ENCODE peak calls at places on chromosomes 2 and 18, in six cellular contexts. R is neural crest cell; M is CD4-positive, alpha-beta T cell; Y is CD8-positive, alpha-beta T cell; I is fibroblast of lung; E is colonic mucosa. V is an unnamed sample.

GRCh38 chr2:96163768-96164429 is 18.7 kb upstream of the DUSP2 start:
- DNase-seq in R (no peak), M (peak; percentile 50), Y (peak; percentile 59), I (no peak), E (no peak), V (no peak)

GRCh38 chr2:7180641-7181370 is 263.6 kb downstream of the RNF144A start:
- DNase-seq in R (no peak), M (no peak), Y (no peak), I (no peak), E (no peak), V (no peak)

GRCh38 chr2:218807626-218808025 is 24.0 kb downstream of the PRKAG3 start:
- DNase-seq in R (no peak), M (no peak), Y (no peak), I (peak; percentile 20), E (no peak), V (no peak)

GRCh38 chr2:64157792-64158191 is 13.6 kb upstream of the PELI1 start:
- DNase-seq in R (no peak), M (no peak), Y (no peak), I (peak; percentile 75), E (no peak), V (no peak)

GRCh38 chr18:49487711-49488310 is 777 bp upstream of the C18orf32 start:
- DNase-seq in R (no peak), M (no peak), Y (no peak), I (no peak), E (no peak), V (no peak)

GRCh38 chr2:225091336-225091735 is 49.1 kb upstream of the DOCK10 start:
- DNase-seq in R (no peak), M (no peak), Y (no peak), I (peak; percentile 70), E (no peak), V (no peak)

GRCh38 chr18:76426738-76427305 is 68.2 kb downstream of the ZNF516 start:
- DNase-seq in R (peak; percentile 62), M (no peak), Y (no peak), I (peak; percentile 43), E (no peak), V (no peak)

GRCh38 chr18:10524507-10525425 is 1.1 kb upstream of the NAPG start:
- DNase-seq in R (no peak), M (no peak), Y (no peak), I (peak; percentile 14), E (no peak), V (no peak)

GRCh38 chr2:38268691-38269309 is 108.3 kb downstream of the ATL2 start:
- DNase-seq in R (no peak), M (no peak), Y (no peak), I (peak; percentile 97), E (no peak), V (peak; percentile 84)

GRCh38 chr2:176468471-176468870 is 199.2 kb downstream of the MTX2 start:
- DNase-seq in R (no peak), M (no peak), Y (no peak), I (no peak), E (no peak), V (no peak)

GRCh38 chr2:109277414-109277813 is 148.4 kb downstream of the SH3RF3 start:
- DNase-seq in R (no peak), M (no peak), Y (no peak), I (no peak), E (no peak), V (no peak)

GRCh38 chr2:179193759-179194394 is 70.8 kb downstream of the SESTD1 start:
- DNase-seq in R (no peak), M (no peak), Y (no peak), I (no peak), E (no peak), V (no peak)

GRCh38 chr2:177282101-177282573 is 17.6 kb upstream of the NFE2L2 start:
- DNase-seq in R (no peak), M (no peak), Y (no peak), I (no peak), E (no peak), V (no peak)

GRCh38 chr2:43000242-43001054 is 208.1 kb upstream of the HAAO start:
- DNase-seq in R (peak; percentile 61), M (no peak), Y (no peak), I (no peak), E (no peak), V (no peak)

GRCh38 chr18:51537487-51537886 is 340.0 kb upstream of the MEX3C start:
- DNase-seq in R (peak; percentile 29), M (no peak), Y (no peak), I (no peak), E (no peak), V (no peak)

GRCh38 chr2:160062283-160063005 is at the start of gene PLA2R1:
- DNase-seq in R (peak; percentile 21), M (no peak), Y (no peak), I (peak; percentile 20), E (peak; percentile 79), V (no peak)

GRCh38 chr2:60003076-60003475 is 550.4 kb downstream of the BCL11A start:
- DNase-seq in R (no peak), M (no peak), Y (no peak), I (no peak), E (no peak), V (no peak)

GRCh38 chr2:180450841-180451240 is 443.7 kb upstream of the CWC22 start:
- DNase-seq in R (no peak), M (no peak), Y (no peak), I (no peak), E (no peak), V (no peak)

GRCh38 chr2:237059155-237059875 is 26.4 kb upstream of the COPS8 start:
- DNase-seq in R (no peak), M (no peak), Y (no peak), I (no peak), E (no peak), V (no peak)

GRCh38 chr2:152369176-152369860 is 34.3 kb downstream of the FMNL2 start:
- DNase-seq in R (no peak), M (no peak), Y (no peak), I (peak; percentile 92), E (no peak), V (peak; percentile 32)

GRCh38 chr2:42492691-42493467 is 903 bp downstream of the KCNG3 start:
- DNase-seq in R (peak; percentile 11), M (peak; percentile 33), Y (peak; percentile 9), I (no peak), E (peak; percentile 39), V (no peak)

GRCh38 chr2:186543561-186544131 is 46.2 kb upstream of the ITGAV start:
- DNase-seq in R (no peak), M (no peak), Y (no peak), I (peak; percentile 69), E (no peak), V (no peak)

GRCh38 chr18:46705521-46705920 is 48.5 kb upstream of the LOXHD1 start:
- DNase-seq in R (no peak), M (no peak), Y (no peak), I (no peak), E (no peak), V (no peak)

GRCh38 chr2:101400048-101400447 is 12.7 kb upstream of the CREG2 start:
- DNase-seq in R (no peak), M (no peak), Y (no peak), I (no peak), E (peak; percentile 36), V (no peak)

GRCh38 chr2:85577386-85578242 is at the start of gene VAMP8:
- DNase-seq in R (no peak), M (peak; percentile 56), Y (peak; percentile 49), I (no peak), E (peak; percentile 93), V (no peak)

GRCh38 chr18:9595197-9595596 is 19.2 kb downstream of the PPP4R1 start:
- DNase-seq in R (no peak), M (no peak), Y (no peak), I (peak; percentile 63), E (no peak), V (no peak)

GRCh38 chr2:111661286-111661940 is 222.6 kb downstream of the ANAPC1 start:
- DNase-seq in R (no peak), M (no peak), Y (no peak), I (no peak), E (no peak), V (no peak)

GRCh38 chr2:203730076-203730729 is 23.8 kb downstream of the CD28 start:
- DNase-seq in R (no peak), M (no peak), Y (no peak), I (peak; percentile 73), E (no peak), V (no peak)

GRCh38 chr2:205054789-205055188 is 509.5 kb downstream of the PARD3B start:
- DNase-seq in R (no peak), M (no peak), Y (no peak), I (peak; percentile 4), E (no peak), V (no peak)

GRCh38 chr2:157989227-157989626 is 112.4 kb upstream of the UPP2 start:
- DNase-seq in R (no peak), M (no peak), Y (no peak), I (no peak), E (no peak), V (no peak)

GRCh38 chr2:70094978-70095832 is 7.9 kb downstream of the PCBP1 start:
- DNase-seq in R (no peak), M (peak; percentile 39), Y (peak; percentile 40), I (peak; percentile 79), E (peak; percentile 63), V (no peak)

GRCh38 chr2:72887032-72887835 is at the start of gene SPR:
- DNase-seq in R (peak; percentile 55), M (peak; percentile 51), Y (peak; percentile 26), I (peak; percentile 45), E (peak; percentile 88), V (no peak)
- TF ChIP-seq CTCF in R (no peak), M (no peak), Y (no peak), I (no peak), E (no peak), V (no peak)

DNA sequence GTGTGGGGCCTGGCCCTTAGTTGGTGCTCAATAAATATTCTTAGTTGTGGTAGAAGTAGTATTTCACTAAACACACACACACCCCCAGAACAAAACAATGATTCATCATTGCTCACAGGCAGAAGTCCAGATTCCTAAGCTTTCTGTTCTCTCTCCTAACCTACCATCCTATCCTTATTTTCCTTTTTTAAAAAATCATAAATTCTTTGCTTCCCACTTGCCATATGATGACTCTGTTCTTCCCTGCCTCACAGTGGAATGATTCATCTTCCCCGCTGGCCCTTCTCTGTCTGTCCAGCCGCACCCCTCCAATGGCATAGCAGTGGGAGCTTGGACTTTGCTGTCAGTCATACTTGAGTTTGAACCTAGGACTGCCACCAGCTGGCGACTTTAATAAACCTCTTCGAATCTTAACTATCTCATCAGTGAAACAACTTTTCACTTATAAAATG is 5.2 kb downstream of the EML6 start:
- DNase-seq in R (no peak), M (no peak), Y (no peak), I (peak; percentile 79), E (no peak), V (peak; percentile 34)
- TF ChIP-seq CTCF in R (no peak), M (no peak), Y (no peak), I (no peak), E (no peak), V (no peak)

DNA sequence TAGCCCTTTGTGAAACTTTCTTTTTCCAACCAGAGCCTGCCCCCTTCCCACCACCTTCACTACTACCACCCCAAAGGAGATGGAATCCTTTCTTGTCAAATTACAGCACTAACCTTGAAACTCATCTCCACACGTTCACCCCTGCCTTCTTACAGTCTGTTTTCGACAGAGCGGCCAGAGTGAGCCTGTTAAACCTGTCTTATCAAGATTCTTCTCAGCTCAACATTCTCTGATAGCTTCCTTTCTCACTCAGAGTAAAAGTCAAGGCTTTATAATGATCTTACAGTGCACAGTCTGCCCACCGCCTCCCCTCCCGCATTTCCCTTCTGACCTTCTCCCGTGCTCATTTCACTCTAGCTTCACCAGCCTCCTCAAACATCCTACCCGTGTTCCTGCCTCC is 56.0 kb downstream of the ARHGAP25 start:
- DNase-seq in R (no peak), M (no peak), Y (no peak), I (no peak), E (no peak), V (no peak)
- TF ChIP-seq CTCF in R (no peak), M (no peak), Y (no peak), I (no peak), E (no peak), V (no peak)

GRCh38 chr18:63025251-63025710 is 294.3 kb downstream of the BCL2 start:
- DNase-seq in R (no peak), M (no peak), Y (no peak), I (no peak), E (peak; percentile 39), V (no peak)
- TF ChIP-seq CTCF in R (peak; percentile 42), M (no peak), Y (no peak), I (peak; percentile 23), E (no peak), V (no peak)